ENCODE peak calls at places on chromosome 21, in five cellular contexts. F, A, B, R and J are unnamed samples.

GRCh38 chr21:45513741-45514310 is 28.4 kb downstream of the SLC19A1 start:
- DNase-seq in F (peak; percentile 5), A (no peak), R (peak; percentile 32), B (no peak), J (no peak)

GRCh38 chr21:29656504-29657227 is 283.1 kb downstream of the GRIK1 start:
- DNase-seq in A (peak; percentile 85), B (peak; percentile 55), F (no peak), R (no peak), J (peak; percentile 82)

GRCh38 chr21:22476726-22477646 is 1478.8 kb downstream of the NCAM2 start:
- DNase-seq in R (no peak), A (no peak), F (no peak), B (no peak), J (no peak)

GRCh38 chr21:20996421-20997307 is 1.5 kb upstream of the NCAM2 start:
- DNase-seq in R (no peak), B (peak; percentile 10), F (no peak), A (peak; percentile 16), J (peak; percentile 26)

GRCh38 chr21:26469789-26470188 is 103.3 kb downstream of the CYYR1 start:
- DNase-seq in B (peak; percentile 48), A (peak; percentile 50), R (no peak), F (no peak), J (peak; percentile 64)

GRCh38 chr21:14120091-14120734 is 90.5 kb downstream of the LIPI start:
- DNase-seq in F (no peak), R (no peak), A (peak; percentile 8), B (peak; percentile 2), J (peak; percentile 4)

GRCh38 chr21:45104560-45104959 is 30.2 kb downstream of the ADARB1 start:
- DNase-seq in B (no peak), A (no peak), F (no peak), R (no peak), J (peak; percentile 29)

GRCh38 chr21:16752109-16752508 is 760.7 kb upstream of the CXADR start:
- DNase-seq in A (no peak), B (no peak), R (no peak), F (no peak), J (no peak)

GRCh38 chr21:45391743-45392079 is 13.3 kb upstream of the COL18A1 start:
- DNase-seq in A (no peak), B (no peak), F (no peak), R (no peak), J (no peak)

GRCh38 chr21:44306926-44307687 is 7.3 kb downstream of the PFKL start:
- DNase-seq in B (no peak), F (no peak), A (peak; percentile 18), R (no peak), J (no peak)

GRCh38 chr21:37459575-37459974 is 93.0 kb downstream of the DYRK1A start:
- DNase-seq in B (peak; percentile 50), A (peak; percentile 69), F (no peak), R (no peak), J (peak; percentile 45)

GRCh38 chr21:37461494-37461893 is 94.9 kb downstream of the DYRK1A start:
- DNase-seq in B (peak; percentile 53), F (no peak), R (no peak), A (peak; percentile 33), J (no peak)

GRCh38 chr21:37460196-37460595 is 93.6 kb downstream of the DYRK1A start:
- DNase-seq in R (no peak), A (no peak), B (no peak), F (no peak), J (no peak)

GRCh38 chr21:37462087-37462861 is 95.7 kb downstream of the DYRK1A start:
- DNase-seq in A (no peak), R (no peak), F (no peak), B (no peak), J (no peak)

DNA sequence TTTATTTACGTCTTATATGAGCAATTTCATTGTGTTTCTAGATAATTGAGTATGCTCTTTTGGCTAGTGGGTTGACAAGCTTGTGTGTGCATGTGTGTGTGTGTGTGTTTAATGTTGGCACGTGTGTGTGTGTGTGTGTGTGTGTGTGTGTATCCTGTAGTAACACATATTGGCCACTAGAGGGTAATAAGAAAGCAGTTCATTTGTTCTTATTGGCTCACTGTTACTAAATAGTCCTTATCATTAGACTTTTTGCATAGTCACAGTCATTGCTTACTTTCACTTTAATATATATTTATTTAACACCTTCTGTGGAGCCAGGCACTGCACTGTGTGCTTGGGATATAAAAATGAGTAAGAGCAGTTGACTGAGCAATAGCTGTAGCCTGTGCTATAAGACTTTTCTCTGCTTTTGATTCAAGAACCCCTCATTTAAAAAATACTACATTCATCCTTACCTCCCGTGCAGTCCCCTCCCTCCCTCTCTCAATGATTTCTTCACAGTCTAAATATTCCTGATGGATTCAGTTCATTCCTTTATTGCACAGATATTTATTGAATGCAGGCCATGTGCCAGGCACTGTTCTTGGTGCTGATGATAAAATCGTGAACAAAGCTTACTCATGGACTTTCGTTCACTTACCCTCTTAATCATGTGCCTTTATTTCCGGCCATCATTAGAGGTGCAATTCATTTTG is 96.7 kb downstream of the DYRK1A start:
- DNase-seq in F (no peak), B (peak; percentile 74), A (peak; percentile 80), R (no peak), J (peak; percentile 75)
- H3K4me3 ChIP-seq in F (peak overlapping the region; percentile 30), B (peak overlapping the region; percentile 17), A (peak overlapping the region; percentile 24), R (no peak overlapping the region), J (peak overlapping the region; percentile 41)

GRCh38 chr21:42009018-42009830 is 936 bp downstream of the ZBTB21 start:
- DNase-seq in A (peak; percentile 81), R (peak; percentile 65), B (peak; percentile 82), F (peak; percentile 64), J (peak; percentile 57)
- TF ChIP-seq CTCF in A (peak; percentile 31), R (peak; percentile 17), B (peak; percentile 30), F (peak; percentile 29), J (no peak)

GRCh38 chr21:31875424-31876097 is 2.7 kb downstream of the HUNK start:
- DNase-seq in R (no peak), F (no peak), A (peak; percentile 52), B (no peak), J (no peak)

GRCh38 chr21:31872452-31873274 is at the start of gene HUNK:
- DNase-seq in R (peak; percentile 68), A (peak; percentile 54), B (peak; percentile 11), F (peak; percentile 34), J (peak; percentile 7)

GRCh38 chr21:31873275-31873695 is 465 bp downstream of the HUNK start:
- DNase-seq in A (no peak), F (peak; percentile 28), B (no peak), R (no peak), J (no peak)

GRCh38 chr21:31874817-31875216 is 2.0 kb downstream of the HUNK start:
- DNase-seq in R (peak; percentile 40), A (no peak), B (no peak), F (no peak), J (no peak)

DNA sequence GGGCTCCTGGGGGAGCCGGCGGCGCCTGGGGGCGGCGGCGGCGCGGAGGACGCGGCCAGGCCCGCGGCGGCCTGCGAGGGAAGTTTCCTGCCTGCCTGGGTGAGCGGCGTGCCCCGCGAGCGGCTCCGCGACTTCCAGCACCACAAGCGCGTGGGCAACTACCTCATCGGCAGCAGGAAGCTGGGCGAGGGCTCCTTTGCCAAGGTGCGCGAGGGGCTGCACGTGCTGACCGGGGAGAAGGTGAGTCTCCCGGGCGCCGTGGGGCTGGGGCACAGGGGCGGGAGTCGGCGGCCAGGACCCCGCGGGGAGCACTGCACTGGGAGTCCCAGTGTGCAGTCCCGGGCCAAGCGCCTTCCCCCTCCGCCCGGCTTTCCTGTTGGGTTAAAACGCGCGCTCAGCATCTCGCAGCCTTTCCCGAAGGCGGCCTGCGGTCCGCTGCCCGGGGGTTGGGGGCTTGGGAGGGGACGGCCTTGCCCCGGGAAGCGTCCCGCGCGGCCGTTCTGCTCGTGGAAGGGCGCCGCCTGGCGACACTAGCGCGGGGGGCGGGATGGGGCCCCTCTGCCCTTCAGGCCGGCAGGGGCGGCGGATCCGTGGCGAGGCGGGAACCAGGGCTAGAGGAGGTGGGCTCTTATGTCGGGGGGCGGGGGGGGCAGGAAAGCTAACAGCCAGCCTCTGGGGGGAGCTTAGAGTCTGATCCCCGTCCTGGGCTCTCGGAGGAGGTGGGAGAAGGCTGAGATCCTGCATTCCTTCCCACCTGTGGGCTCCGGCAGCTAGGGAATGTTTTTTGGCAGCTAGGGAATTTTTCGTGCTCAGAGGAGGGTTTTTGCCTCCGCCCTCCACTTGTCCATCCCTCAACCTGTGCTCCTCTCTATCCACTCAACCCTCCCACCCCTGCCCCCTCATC is 1.1 kb downstream of the HUNK start:
- DNase-seq in B (no peak), F (peak; percentile 66), R (peak; percentile 58), A (peak; percentile 33), J (no peak)
- H3K4me3 ChIP-seq in B (no peak overlapping the region), F (peak overlapping the region; percentile 67), R (peak overlapping the region; percentile 77), A (peak overlapping the region; percentile 89), J (no peak overlapping the region)

DNA sequence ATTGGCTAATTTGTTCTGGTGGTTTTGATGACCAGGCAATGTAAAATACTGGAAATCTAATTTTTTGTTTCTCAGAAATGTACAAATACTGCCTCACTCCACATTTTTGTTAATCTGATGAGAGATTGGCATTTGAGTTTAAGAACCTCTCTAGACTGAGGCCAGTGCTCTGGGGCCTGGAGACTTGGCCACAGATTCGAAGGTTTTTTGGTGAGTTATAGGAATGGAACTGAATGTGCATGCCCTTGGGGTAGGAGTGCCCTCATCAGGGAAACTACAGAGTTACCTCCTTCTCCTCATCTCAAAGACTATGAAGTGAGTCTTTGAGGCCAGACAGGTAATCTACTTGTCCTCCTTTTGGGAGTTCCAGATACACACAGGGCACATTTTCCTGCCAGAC is 347.9 kb downstream of the LTN1 start:
- DNase-seq in R (no peak), B (no peak), A (no peak), F (no peak), J (no peak)
- TF ChIP-seq CTCF in R (no peak), B (no peak), A (no peak), F (no peak), J (no peak)

DNA sequence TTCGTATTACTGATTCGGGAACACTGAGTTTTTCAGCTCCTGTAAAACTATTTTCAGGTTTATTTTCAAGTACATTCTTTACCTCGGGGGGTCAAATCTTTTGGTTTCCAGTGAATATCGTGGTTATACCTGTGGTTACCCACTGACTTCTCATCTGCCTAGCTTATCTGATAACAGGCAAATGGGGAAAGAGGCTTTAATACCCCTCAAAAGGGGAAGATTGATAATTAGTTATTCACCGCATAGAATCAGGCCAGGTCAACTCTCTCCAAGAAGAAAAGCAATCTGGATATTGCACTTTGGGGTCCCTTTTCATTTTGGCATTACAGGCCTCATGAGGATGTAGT is 23.0 kb downstream of the RUNX1 start:
- DNase-seq in B (peak; percentile 16), A (no peak), R (no peak), F (no peak), J (no peak)
- H3K4me3 ChIP-seq in B (peak overlapping the region; percentile 35), A (no peak overlapping the region), R (no peak overlapping the region), F (peak overlapping the region; percentile 11), J (no peak overlapping the region)

DNA sequence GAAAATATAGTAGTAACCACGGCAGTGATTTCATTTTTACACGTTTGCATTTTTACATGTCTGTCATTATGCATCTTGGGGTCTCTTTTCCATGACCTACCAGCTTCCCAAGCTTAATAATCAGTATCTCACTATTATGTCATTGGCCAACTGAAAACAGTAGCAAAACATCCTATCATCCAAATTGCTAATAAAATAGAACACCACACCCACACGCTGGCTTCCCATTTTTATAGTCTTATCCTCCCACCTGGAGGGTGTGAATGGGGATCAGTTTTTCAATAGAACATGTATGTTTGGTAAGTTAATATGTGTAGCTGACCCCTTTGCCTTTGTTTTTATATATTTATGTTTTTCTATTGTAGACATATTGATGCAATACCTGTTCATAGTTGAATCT is 11.8 kb downstream of the TFF3 start:
- DNase-seq in F (no peak), A (no peak), R (no peak), B (no peak), J (no peak)
- TF ChIP-seq CTCF in F (no peak), A (no peak), R (no peak), B (no peak), J (no peak)